ENCODE peak calls at places on chromosomes 2 and 18, in nine cellular contexts. R is IMR-90, I is amygdala, A is T-cell, D is amniotic stem cell, E is ACHN, B is hepatocyte, S is COR-L47, Y is DMS79 treated with DMSO at 0.1 percent for 48 hours. H is an unnamed sample.

GRCh38 chr2:24763843-24764242 is 29.3 kb downstream of the PTRHD1 start:
- DNase-seq in R (no peak), I (no peak), A (no peak), D (no peak), E (no peak), B (no peak), S (no peak), Y (no peak), H (no peak)

GRCh38 chr2:160338891-160339290 is 138.8 kb upstream of the ITGB6 start:
- DNase-seq in R (peak), I (no peak), A (no peak), D (no peak), E (no peak), B (peak), S (no peak), Y (no peak), H (peak)

GRCh38 chr2:237482485-237482884 is 4.6 kb upstream of the MLPH start:
- DNase-seq in R (no peak), I (peak), A (no peak), D (no peak), E (no peak), B (peak), S (peak), Y (peak), H (peak)

GRCh38 chr2:137928547-137929503 is 35.4 kb upstream of the HNMT start:
- DNase-seq in R (peak), I (no peak), A (no peak), D (no peak), E (peak), B (no peak), S (no peak), Y (no peak), H (no peak)

GRCh38 chr2:51103205-51103604 is 71.3 kb upstream of the NRXN1 start:
- DNase-seq in R (peak), I (no peak), A (no peak), D (no peak), E (peak), B (peak), S (no peak), Y (no peak), H (peak)

GRCh38 chr2:134402385-134402784 is 148.5 kb downstream of the MGAT5 start:
- DNase-seq in R (peak), I (no peak), A (no peak), D (no peak), E (no peak), B (no peak), S (no peak), Y (no peak), H (peak)

GRCh38 chr2:11998218-11998617 is 251.8 kb downstream of the LPIN1 start:
- DNase-seq in R (peak), I (no peak), A (no peak), D (peak), E (no peak), B (no peak), S (no peak), Y (no peak), H (peak)

GRCh38 chr2:43361286-43361685 is 134.9 kb upstream of the ZFP36L2 start:
- DNase-seq in R (no peak), I (no peak), A (no peak), D (no peak), E (no peak), B (no peak), S (no peak), Y (no peak), H (peak)

GRCh38 chr18:48915621-48916425 is 34.9 kb downstream of the SMAD7 start:
- DNase-seq in R (peak), I (no peak), A (no peak), D (no peak), E (no peak), B (peak), S (no peak), Y (no peak), H (peak)

GRCh38 chr2:226618875-226619605 is 180.6 kb downstream of the IRS1 start:
- DNase-seq in R (peak), I (no peak), A (no peak), D (no peak), E (no peak), B (peak), S (peak), Y (no peak), H (peak)

GRCh38 chr2:92072461-92073035 is 2798.7 kb upstream of the TEKT4 start:
- DNase-seq in R (no peak), I (no peak), A (no peak), D (no peak), E (no peak), B (peak), S (no peak), Y (no peak), H (no peak)

GRCh38 chr2:65291221-65292094 is 63.8 kb downstream of the ACTR2 start:
- DNase-seq in R (no peak), I (no peak), A (no peak), D (no peak), E (no peak), B (no peak), S (no peak), Y (no peak), H (no peak)

GRCh38 chr2:96103388-96103705 is 13.0 kb downstream of the ADRA2B start:
- DNase-seq in R (no peak), I (no peak), A (no peak), D (no peak), E (no peak), B (no peak), S (no peak), Y (no peak), H (no peak)

GRCh38 chr2:9699139-9699823 is 68.5 kb upstream of the YWHAQ start:
- DNase-seq in R (peak), I (no peak), A (no peak), D (peak), E (peak), B (peak), S (no peak), Y (no peak), H (peak)

GRCh38 chr2:198376677-198377076 is 572.3 kb downstream of the PLCL1 start:
- DNase-seq in R (peak), I (no peak), A (no peak), D (no peak), E (no peak), B (no peak), S (no peak), Y (no peak), H (peak)

GRCh38 chr18:69936191-69936558 is 11.5 kb downstream of the CD226 start:
- DNase-seq in R (no peak), I (no peak), A (no peak), D (no peak), E (no peak), B (no peak), S (no peak), Y (no peak), H (peak)

GRCh38 chr2:239934571-239935171 is 90.5 kb downstream of the NDUFA10 start:
- DNase-seq in R (peak), I (peak), A (peak), D (no peak), E (peak), B (peak), S (peak), Y (no peak), H (no peak)

GRCh38 chr18:12091742-12092141 is 1.9 kb upstream of the ANKRD62 start:
- DNase-seq in R (no peak), I (no peak), A (no peak), D (no peak), E (no peak), B (no peak), S (no peak), Y (no peak), H (no peak)

GRCh38 chr2:136932700-136933099 is 167.4 kb downstream of the THSD7B start:
- DNase-seq in R (no peak), I (no peak), A (no peak), D (no peak), E (peak), B (peak), S (no peak), Y (peak), H (peak)

GRCh38 chr2:215843579-215843978 is 169.8 kb downstream of the MREG start:
- DNase-seq in R (peak), I (peak), A (no peak), D (peak), E (peak), B (no peak), S (no peak), Y (no peak), H (peak)

GRCh38 chr2:121994238-121995206 is 239.1 kb downstream of the TSN start:
- DNase-seq in R (no peak), I (no peak), A (no peak), D (no peak), E (no peak), B (no peak), S (no peak), Y (no peak), H (no peak)

GRCh38 chr2:17069564-17069963 is 403.9 kb upstream of the CYRIA start:
- DNase-seq in R (no peak), I (no peak), A (no peak), D (no peak), E (no peak), B (no peak), S (no peak), Y (no peak), H (no peak)

GRCh38 chr2:65064728-65065552 is 8.7 kb downstream of the CEP68 start:
- DNase-seq in R (peak), I (peak), A (peak), D (peak), E (peak), B (peak), S (peak), Y (peak), H (peak)

GRCh38 chr2:213238753-213239591 is 45.3 kb upstream of the SPAG16 start:
- DNase-seq in R (peak), I (no peak), A (no peak), D (peak), E (peak), B (peak), S (no peak), Y (no peak), H (peak)

GRCh38 chr2:95333056-95333455 is 35.9 kb downstream of the KCNIP3 start:
- DNase-seq in R (no peak), I (no peak), A (no peak), D (no peak), E (no peak), B (no peak), S (no peak), Y (no peak), H (no peak)

GRCh38 chr2:113007250-113007649 is 2.0 kb downstream of the IL36A start:
- DNase-seq in R (no peak), I (no peak), A (no peak), D (no peak), E (no peak), B (no peak), S (no peak), Y (no peak), H (no peak)

GRCh38 chr2:143425896-143426295 is 296.7 kb downstream of the ARHGAP15 start:
- DNase-seq in R (no peak), I (no peak), A (no peak), D (no peak), E (no peak), B (no peak), S (no peak), Y (no peak), H (no peak)

GRCh38 chr2:55992465-55992864 is 68.9 kb upstream of the EFEMP1 start:
- DNase-seq in R (peak), I (no peak), A (no peak), D (peak), E (peak), B (peak), S (no peak), Y (no peak), H (peak)

GRCh38 chr2:151922845-151923666 is 94.8 kb upstream of the ARL5A start:
- DNase-seq in R (no peak), I (no peak), A (no peak), D (no peak), E (no peak), B (peak), S (peak), Y (no peak), H (no peak)

GRCh38 chr18:35040638-35040987 is 600 bp upstream of the MAPRE2 start:
- DNase-seq in R (no peak), I (no peak), A (no peak), D (no peak), E (no peak), B (no peak), S (no peak), Y (no peak), H (no peak)

GRCh38 chr2:96867756-96868554 is 1.9 kb downstream of the SEMA4C start:
- DNase-seq in R (no peak), I (no peak), A (no peak), D (no peak), E (no peak), B (no peak), S (no peak), Y (no peak), H (no peak)

GRCh38 chr18:75074196-75075015 is 134.5 kb downstream of the PTGR3 start:
- DNase-seq in R (no peak), I (no peak), A (no peak), D (no peak), E (no peak), B (no peak), S (no peak), Y (no peak), H (no peak)

GRCh38 chr2:132503621-132504200 is 87.1 kb downstream of the GPR39 start:
- DNase-seq in R (peak), I (no peak), A (no peak), D (no peak), E (no peak), B (no peak), S (no peak), Y (no peak), H (no peak)

GRCh38 chr2:46097714-46098480 is 199.3 kb upstream of the EPAS1 start:
- DNase-seq in R (peak), I (no peak), A (no peak), D (peak), E (peak), B (peak), S (no peak), Y (no peak), H (peak)

GRCh38 chr2:54597153-54597827 is 126.2 kb upstream of the EML6 start:
- DNase-seq in R (peak), I (no peak), A (no peak), D (no peak), E (no peak), B (no peak), S (peak), Y (peak), H (peak)

H was measured in fibroblast of lung.